ENCODE peak calls at places on chromosomes 6 and 20, in five cellular contexts. Q is EL; P is esophagus muscularis mucosa; F is NCI-H69; B is stimulated activated CD8-positive, alpha-beta memory T cell treated with anti-CD3 and anti-CD28 coated beads, Interleukin-2, amount 100 ng/mL, for 1 hour. I is an unnamed sample.

GRCh38 chr20:1328680-1329330 is at the start of gene SDCBP2:
- DNase-seq in B (no peak), F (peak), P (peak), Q (no peak), I (peak)

GRCh38 chr6:53408826-53409225 is 60.1 kb upstream of the ELOVL5 start:
- DNase-seq in Q (no peak), P (no peak), B (no peak), F (no peak), I (no peak)

GRCh38 chr6:38034269-38034914 is 214.9 kb downstream of the ZFAND3 start:
- DNase-seq in F (peak), P (no peak), B (no peak), Q (peak), I (peak)

GRCh38 chr20:62136283-62137091 is 6.7 kb downstream of the PSMA7 start:
- DNase-seq in Q (peak), B (peak), F (peak), P (no peak), I (peak)

GRCh38 chr20:52731086-52731485 is 241.1 kb upstream of the TSHZ2 start:
- DNase-seq in P (peak), Q (no peak), B (no peak), F (peak), I (no peak)

GRCh38 chr6:45154679-45155078 is 173.5 kb upstream of the RUNX2 start:
- DNase-seq in B (no peak), P (no peak), Q (no peak), F (no peak), I (no peak)

GRCh38 chr6:111753573-111753972 is 119.7 kb downstream of the FYN start:
- DNase-seq in Q (no peak), P (no peak), F (no peak), B (no peak), I (no peak)

GRCh38 chr6:139066080-139066479 is 37.5 kb downstream of the ABRACL start:
- DNase-seq in P (no peak), Q (no peak), B (no peak), F (no peak), I (no peak)

GRCh38 chr6:114446342-114446741 is 103.5 kb upstream of the HS3ST5 start:
- DNase-seq in P (no peak), F (peak), B (no peak), Q (no peak), I (no peak)

GRCh38 chr6:139577124-139577800 is 202.8 kb upstream of the CITED2 start:
- DNase-seq in Q (peak), F (no peak), P (no peak), B (no peak), I (no peak)

GRCh38 chr6:14732845-14733757 is 512.8 kb upstream of the JARID2 start:
- DNase-seq in F (peak), Q (peak), P (no peak), B (no peak), I (peak)

GRCh38 chr6:35370124-35370741 is 27.9 kb downstream of the PPARD start:
- DNase-seq in Q (peak), F (no peak), P (peak), B (no peak), I (peak)

GRCh38 chr6:96301023-96301422 is 220.6 kb upstream of the UFL1 start:
- DNase-seq in Q (no peak), P (no peak), B (no peak), F (peak), I (no peak)

GRCh38 chr6:37059344-37060194 is 54.1 kb downstream of the FGD2 start:
- DNase-seq in F (peak), B (no peak), P (no peak), Q (peak), I (peak)

I was measured in HCT116.